ENCODE peak calls at places on chromosomes 13 and 19, in nine cellular contexts. S is tibial nerve, Y is adrenal gland, K is right lobe of liver, E is ovary, H is breast epithelium, V is uterus, G is HCT116, F is heart left ventricle. L is an unnamed sample.

GRCh38 chr19:33408538-33408937 is 35.0 kb downstream of the CEBPG start:
- DNase-seq in V (no peak), G (no peak), K (peak), S (no peak), Y (no peak), E (no peak), F (no peak), H (no peak), L (no peak)

GRCh38 chr13:107834268-107834667 is 381.1 kb downstream of the LIG4 start:
- DNase-seq in E (no peak), G (no peak), F (no peak), Y (no peak), K (no peak), S (no peak), V (no peak), H (no peak), L (no peak)

GRCh38 chr19:41888926-41889325 is 5.9 kb downstream of the ARHGEF1 start:
- DNase-seq in G (no peak), V (no peak), F (no peak), Y (no peak), H (no peak), E (no peak), K (no peak), S (no peak), L (no peak)

GRCh38 chr13:65034266-65034665 is 2195.9 kb downstream of the PCDH9 start:
- DNase-seq in K (no peak), G (no peak), S (no peak), F (peak), V (no peak), H (no peak), Y (no peak), E (no peak), L (no peak)

GRCh38 chr13:76822691-76823267 is 63.4 kb downstream of the KCTD12 start:
- DNase-seq in V (no peak), Y (no peak), H (no peak), S (no peak), K (no peak), G (no peak), E (no peak), F (no peak), L (no peak)

GRCh38 chr13:113802090-113802531 is 43.1 kb downstream of the TMEM255B start:
- DNase-seq in V (peak), Y (no peak), G (no peak), S (no peak), H (no peak), E (peak), F (peak), K (no peak), L (no peak)

GRCh38 chr19:50663280-50663790 is 14.1 kb downstream of the C19orf81 start:
- DNase-seq in F (no peak), V (no peak), S (no peak), K (no peak), G (no peak), E (no peak), Y (no peak), H (no peak), L (no peak)

GRCh38 chr13:42883771-42884170 is 102.4 kb downstream of the FAM216B start:
- DNase-seq in S (no peak), H (no peak), V (no peak), K (no peak), G (peak), E (no peak), F (no peak), Y (peak), L (no peak)

GRCh38 chr19:11656535-11656934 is 59.3 kb downstream of the ZNF627 start:
- DNase-seq in F (no peak), H (no peak), V (no peak), Y (no peak), E (no peak), S (no peak), G (no peak), K (no peak), L (no peak)

GRCh38 chr13:80931766-80932165 is 590.8 kb upstream of the SPRY2 start:
- DNase-seq in S (no peak), G (no peak), H (no peak), F (no peak), V (no peak), Y (no peak), K (no peak), E (no peak), L (no peak)

GRCh38 chr13:113656015-113656588 is 1.9 kb downstream of the ATP4B start:
- DNase-seq in S (peak), G (no peak), E (no peak), Y (peak), H (no peak), K (peak), F (no peak), V (peak), L (peak)

GRCh38 chr19:29507081-29507860 is 18.5 kb upstream of the VSTM2B start:
- DNase-seq in S (no peak), K (no peak), Y (no peak), V (no peak), H (no peak), G (no peak), F (no peak), E (no peak), L (no peak)

GRCh38 chr13:87131611-87132010 is 539.6 kb upstream of the SLITRK5 start:
- DNase-seq in G (no peak), Y (no peak), K (no peak), S (no peak), H (no peak), V (no peak), F (no peak), E (no peak), L (no peak)

GRCh38 chr19:14073232-14073924 is 792 bp downstream of the MISP3 start:
- DNase-seq in Y (peak), S (no peak), H (peak), V (peak), G (no peak), E (peak), K (peak), F (peak), L (peak)

GRCh38 chr13:41224113-41225110 is 30.0 kb upstream of the KBTBD7 start:
- DNase-seq in G (no peak), H (no peak), Y (no peak), S (no peak), V (no peak), F (no peak), K (no peak), E (no peak), L (no peak)

DNA sequence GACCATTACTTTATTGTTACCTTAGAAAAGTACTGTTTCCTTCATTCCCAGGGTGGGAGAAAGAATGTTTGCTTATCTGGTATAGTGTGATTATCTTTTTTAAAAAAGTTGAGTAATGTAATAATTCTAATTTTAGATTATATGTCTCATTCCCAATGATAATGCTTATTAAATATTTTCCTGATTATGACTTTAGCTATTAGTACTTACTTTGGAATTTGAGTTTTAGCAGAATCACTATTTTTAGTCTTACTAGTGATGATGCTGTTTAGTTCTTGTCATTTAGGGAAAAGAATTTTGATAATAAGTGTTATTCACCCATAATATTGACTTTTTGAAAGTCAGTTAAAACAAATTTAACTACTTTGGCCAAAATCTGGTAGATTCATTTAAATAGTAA is 95.2 kb downstream of the FRY start:
- DNase-seq in K (no peak), V (no peak), G (no peak), Y (no peak), F (no peak), S (no peak), E (no peak), H (no peak), L (no peak)
- H3K27ac ChIP-seq in K (no peak), V (peak), G (no peak), Y (no peak), F (peak), S (no peak), E (no peak), H (no peak), L (no peak)

DNA sequence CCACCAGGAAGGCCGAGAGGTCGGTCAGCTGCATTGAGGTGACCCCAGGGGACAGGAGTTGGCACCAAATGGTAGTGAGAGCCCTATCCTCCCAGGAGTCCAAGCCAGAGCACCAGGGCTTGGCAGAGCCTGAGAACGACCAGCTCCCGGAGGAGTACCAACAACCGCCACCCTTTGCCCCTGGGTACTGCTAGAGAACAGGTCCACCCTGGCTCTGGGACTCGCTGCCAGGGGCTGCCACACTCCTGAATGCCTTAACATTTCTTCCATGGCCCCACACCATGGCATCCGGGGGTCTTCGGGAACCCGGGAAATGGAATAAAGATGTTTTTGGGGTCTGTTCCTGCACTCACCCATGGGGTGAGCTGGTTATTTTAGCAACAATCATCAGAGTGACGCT is 14.1 kb downstream of the HSH2D start:
- DNase-seq in V (no peak), K (peak), S (no peak), H (no peak), Y (no peak), F (no peak), G (no peak), E (no peak), L (no peak)
- TF ChIP-seq POLR2A in V (no peak), K (no peak), S (no peak), H (no peak), Y (no peak), F (no peak), G (no peak), E (no peak), L (no peak)

GRCh38 chr13:97878421-97879375 is 74.8 kb upstream of the IPO5 start:
- DNase-seq in F (no peak), H (no peak), G (no peak), V (no peak), S (no peak), K (no peak), Y (no peak), E (no peak), L (no peak)
- H3K27ac ChIP-seq in F (no peak), H (no peak), G (no peak), V (no peak), S (no peak), K (no peak), Y (no peak), E (no peak), L (no peak)

DNA sequence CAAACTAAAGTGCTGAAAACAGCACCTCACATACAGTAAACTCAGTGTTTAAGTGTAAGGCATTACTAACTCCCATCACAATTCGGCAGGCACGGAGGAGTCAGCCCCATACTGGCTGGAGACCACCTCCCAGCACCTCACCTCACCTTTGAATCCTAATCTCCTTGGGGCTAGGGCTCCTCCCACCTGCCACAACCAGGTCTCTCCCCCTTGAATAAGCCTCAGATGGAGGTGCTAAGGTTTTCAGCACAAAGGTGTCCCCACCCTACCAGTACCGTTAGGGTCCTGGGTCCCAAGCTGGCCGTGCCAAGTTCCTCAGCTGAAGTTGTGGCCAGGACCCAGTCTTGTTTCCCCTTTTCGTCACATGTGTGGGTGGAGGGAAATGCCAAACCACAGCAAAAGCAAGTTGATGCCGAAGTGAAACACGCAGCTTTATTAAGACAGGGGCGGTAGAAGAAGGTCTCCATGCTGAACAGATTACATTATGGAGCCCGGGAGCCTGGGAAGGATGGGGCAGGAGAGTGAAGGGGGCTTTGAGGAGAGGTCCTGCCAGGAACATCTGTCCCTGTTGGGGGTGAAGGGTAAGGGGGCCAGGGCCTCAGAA is at the start of gene IGFLR1:
- DNase-seq in H (no peak), E (no peak), G (no peak), F (no peak), V (no peak), S (no peak), Y (no peak), K (no peak), L (peak)
- TF ChIP-seq POLR2A in H (no peak), E (no peak), G (no peak), F (no peak), V (no peak), S (no peak), Y (no peak), K (peak), L (no peak)

GRCh38 chr19:1854032-1854541 is 5.8 kb upstream of the REXO1 start:
- DNase-seq in F (no peak), E (no peak), K (no peak), V (no peak), S (no peak), H (no peak), G (no peak), Y (no peak), L (no peak)
- H3K27ac ChIP-seq in F (peak), E (no peak), K (no peak), V (no peak), S (no peak), H (peak), G (peak), Y (peak), L (peak)

GRCh38 chr19:1294688-1295087 is 9.0 kb downstream of the EFNA2 start:
- DNase-seq in S (no peak), F (no peak), K (no peak), V (no peak), G (no peak), H (no peak), Y (no peak), E (no peak), L (no peak)

GRCh38 chr19:1293782-1294621 is 8.3 kb downstream of the EFNA2 start:
- DNase-seq in S (no peak), H (no peak), E (no peak), G (no peak), F (no peak), K (no peak), Y (no peak), V (no peak), L (no peak)

GRCh38 chr19:1291761-1292418 is 6.2 kb downstream of the EFNA2 start:
- DNase-seq in E (no peak), H (no peak), Y (no peak), S (no peak), F (no peak), V (no peak), K (peak), G (no peak), L (no peak)

GRCh38 chr19:1290699-1291651 is 5.3 kb downstream of the EFNA2 start:
- DNase-seq in Y (no peak), V (no peak), E (no peak), H (no peak), F (no peak), K (no peak), S (no peak), G (no peak), L (no peak)

DNA sequence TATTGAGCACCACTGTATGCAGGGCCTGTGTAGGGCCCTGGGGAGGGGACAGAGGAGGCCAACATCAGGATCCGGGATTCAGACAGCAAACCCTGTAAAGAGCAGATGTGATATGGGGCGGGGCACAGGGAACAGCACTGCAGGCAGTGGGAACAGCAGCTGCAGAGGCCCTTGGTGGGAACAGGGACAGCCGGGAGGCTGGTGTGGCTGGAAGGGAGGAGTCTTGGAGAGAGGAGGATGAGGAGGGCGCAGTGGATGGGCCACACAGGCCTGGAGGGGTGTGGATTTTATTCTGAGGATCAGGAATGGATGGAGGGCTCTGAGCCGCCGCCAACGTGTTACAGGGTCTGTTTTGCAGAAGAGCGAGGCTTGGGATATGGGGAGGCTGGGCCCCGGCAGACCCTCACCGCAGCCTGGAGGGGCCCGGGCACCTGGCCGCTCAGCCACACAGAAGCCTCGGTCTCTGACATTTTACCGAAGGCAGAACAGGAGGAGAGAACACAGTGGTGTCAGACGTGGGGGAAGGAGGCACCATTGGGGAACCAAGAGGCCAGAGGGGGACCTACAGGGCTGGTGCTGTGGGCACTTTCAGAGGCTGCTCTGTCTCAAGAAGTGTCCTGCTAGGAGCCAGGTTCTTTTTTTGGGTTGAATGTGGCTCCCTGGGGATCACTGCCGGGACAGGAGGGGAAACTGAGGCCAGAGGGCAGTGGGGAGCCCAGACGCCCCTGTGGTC is 6.9 kb downstream of the EFNA2 start:
- DNase-seq in K (no peak), F (no peak), S (no peak), Y (no peak), V (no peak), H (no peak), E (no peak), G (no peak), L (no peak)
- TF ChIP-seq POLR2A in K (no peak), F (no peak), S (no peak), Y (no peak), V (no peak), H (no peak), E (no peak), G (no peak), L (no peak)

DNA sequence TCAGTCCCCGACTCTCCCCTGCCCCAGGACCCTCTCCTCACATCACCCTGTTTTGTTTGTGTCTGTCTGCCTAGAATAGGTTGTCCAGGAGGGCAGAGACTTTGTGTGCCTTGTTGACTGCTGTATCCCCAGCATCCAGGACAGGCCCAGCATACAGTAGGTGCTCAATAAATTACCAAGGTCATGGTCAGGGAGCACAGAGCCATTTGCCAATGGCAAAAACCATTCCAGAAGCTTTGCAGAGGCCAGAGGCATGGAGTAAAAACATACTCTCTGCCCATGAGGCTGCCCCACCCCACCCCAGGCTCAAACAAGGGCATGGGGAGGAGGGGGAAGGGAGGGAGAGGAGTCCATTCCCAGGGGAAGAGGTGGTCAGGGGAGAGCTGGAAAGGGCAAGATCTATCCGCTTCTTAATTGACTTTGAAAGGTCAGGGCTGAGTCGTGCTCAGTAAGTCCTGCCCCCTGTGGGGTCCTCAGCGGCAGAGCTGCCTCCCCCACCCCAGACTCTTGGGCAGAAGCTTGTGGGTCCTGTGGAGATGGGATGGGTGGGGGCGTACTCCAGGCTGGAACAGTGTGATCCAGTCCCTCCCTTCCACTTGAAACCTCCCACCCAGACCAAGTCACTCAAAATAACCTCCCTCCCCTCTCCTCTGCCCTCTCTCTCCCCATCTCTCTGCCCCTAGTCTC is 4.4 kb downstream of the GPR4 start:
- DNase-seq in E (no peak), H (no peak), G (no peak), V (no peak), K (no peak), Y (no peak), S (no peak), F (no peak), L (no peak)
- H3K27ac ChIP-seq in E (no peak), H (peak), G (no peak), V (peak), K (no peak), Y (no peak), S (peak), F (peak), L (no peak)

DNA sequence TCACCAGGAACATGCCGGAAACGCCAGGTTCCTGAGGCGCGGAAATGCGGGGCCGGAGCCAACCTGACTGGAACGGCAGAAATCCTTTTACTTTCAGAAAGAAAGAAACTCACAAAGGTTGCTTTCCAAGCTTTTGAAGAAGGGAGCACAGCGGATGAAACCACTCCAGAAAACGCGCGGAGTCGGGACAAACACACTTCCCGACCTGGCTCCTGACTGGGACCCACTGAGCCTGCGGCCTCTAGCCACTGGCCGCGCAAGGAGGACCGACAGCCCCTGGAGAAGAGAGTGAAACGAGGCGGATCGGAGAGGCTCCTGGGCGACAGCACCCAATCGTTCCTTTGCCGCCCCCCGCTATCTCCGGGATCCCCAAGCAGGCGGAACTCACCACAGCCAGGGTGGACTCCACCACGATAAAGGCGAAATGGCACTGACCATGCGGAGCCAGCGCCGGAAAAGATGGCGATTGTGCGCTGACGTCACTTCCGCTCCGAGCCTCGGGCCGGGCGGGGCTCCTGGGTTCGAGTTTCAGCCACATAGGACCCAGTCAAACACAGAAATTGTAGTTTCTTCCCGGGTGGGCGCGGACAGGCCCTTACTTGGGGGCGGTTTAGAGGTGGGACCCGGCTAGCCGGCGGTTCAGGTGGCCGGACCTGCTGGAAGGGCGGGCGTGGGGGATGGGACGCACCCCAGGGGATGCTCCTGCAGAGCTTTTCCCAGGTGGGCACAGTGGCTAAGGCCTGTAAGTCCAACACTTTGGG is at the start of gene ZNF121:
- DNase-seq in G (peak), Y (peak), E (peak), H (peak), S (peak), V (peak), K (peak), F (peak), L (peak)
- TF ChIP-seq POLR2A in G (peak), Y (peak), E (peak), H (no peak), S (no peak), V (peak), K (peak), F (no peak), L (peak)